ENCODE peak calls at places on chromosome 1, in eight cellular contexts. J is IMR-90, I is neuronal stem cell, P is fibroblast of lung, R is mesenchymal stem cell, W is HCT116, M is DND-41, O is neural progenitor cell. V is an unnamed sample.

GRCh38 chr1:231776006-231776707 is 149.6 kb downstream of the DISC1 start:
- DNase-seq in J (peak), W (no peak), I (no peak), R (peak), O (no peak), M (no peak), P (peak), V (peak)

GRCh38 chr1:11530731-11531311 is 51.9 kb downstream of the DISP3 start:
- DNase-seq in M (no peak), J (no peak), P (no peak), W (no peak), R (no peak), I (no peak), O (no peak), V (no peak)

GRCh38 chr1:112905420-112906154 is 50.4 kb downstream of the SLC16A1 start:
- DNase-seq in W (no peak), O (no peak), I (no peak), R (no peak), P (no peak), J (no peak), M (no peak), V (no peak)

GRCh38 chr1:113854234-113854633 is 17.3 kb downstream of the PTPN22 start:
- DNase-seq in I (no peak), W (no peak), R (no peak), P (no peak), O (no peak), M (no peak), J (no peak), V (no peak)

GRCh38 chr1:9413877-9414213 is 121.2 kb downstream of the SPSB1 start:
- DNase-seq in O (no peak), W (no peak), J (peak), R (peak), P (no peak), I (no peak), M (no peak), V (peak)

GRCh38 chr1:22738522-22738921 is 27.9 kb downstream of the EPHB2 start:
- DNase-seq in O (no peak), M (no peak), W (no peak), J (peak), R (peak), I (no peak), P (no peak), V (peak)

GRCh38 chr1:43766818-43767525 is 59.6 kb downstream of the ST3GAL3 start:
- DNase-seq in I (no peak), W (no peak), P (no peak), R (no peak), M (no peak), O (peak), J (peak), V (peak)

GRCh38 chr1:21478356-21478755 is 30.9 kb upstream of the ALPL start:
- DNase-seq in M (no peak), P (no peak), J (no peak), W (no peak), O (no peak), R (no peak), I (no peak), V (no peak)

GRCh38 chr1:170586321-170586855 is 54.4 kb downstream of the GORAB start:
- DNase-seq in J (no peak), W (no peak), O (peak), M (no peak), R (no peak), I (peak), P (peak), V (peak)

GRCh38 chr1:63810936-63811335 is 37.1 kb downstream of the ROR1 start:
- DNase-seq in O (no peak), W (no peak), M (no peak), I (no peak), P (no peak), R (no peak), J (no peak), V (no peak)

GRCh38 chr1:78388275-78388674 is 102.5 kb upstream of the PTGFR start:
- DNase-seq in I (no peak), R (no peak), P (no peak), W (no peak), M (no peak), O (no peak), J (no peak), V (peak)

GRCh38 chr1:235898126-235898525 is 31.4 kb upstream of the LYST start:
- DNase-seq in I (no peak), J (no peak), P (no peak), M (no peak), R (peak), W (no peak), O (no peak), V (peak)

GRCh38 chr1:42340093-42340492 is 5.1 kb upstream of the FOXJ3 start:
- DNase-seq in J (peak), P (no peak), M (no peak), R (peak), W (no peak), I (no peak), O (peak), V (no peak)

GRCh38 chr1:245791410-245792312 is 636.9 kb downstream of the KIF26B start:
- DNase-seq in I (no peak), O (no peak), W (no peak), P (no peak), J (no peak), M (no peak), R (peak), V (no peak)

GRCh38 chr1:67838180-67838912 is 5.1 kb upstream of the GNG12 start:
- DNase-seq in W (no peak), R (no peak), J (no peak), O (no peak), P (no peak), M (no peak), I (no peak), V (peak)
- H2AFZ ChIP-seq in W (no peak), R (no peak), J (no peak), O (peak), P (no peak), M (no peak), I (no peak), V (peak)

GRCh38 chr1:58596631-58597052 is 19.6 kb upstream of the TACSTD2 start:
- DNase-seq in R (no peak), J (no peak), W (no peak), M (no peak), I (no peak), P (no peak), O (no peak), V (peak)

GRCh38 chr1:58592521-58593134 is 15.6 kb upstream of the TACSTD2 start:
- DNase-seq in I (no peak), J (peak), O (no peak), P (peak), R (peak), M (no peak), W (no peak), V (peak)

GRCh38 chr1:58594556-58594955 is 17.5 kb upstream of the TACSTD2 start:
- DNase-seq in J (no peak), R (no peak), W (no peak), P (no peak), M (no peak), O (no peak), I (no peak), V (no peak)

GRCh38 chr1:58597076-58597475 is 20.0 kb upstream of the TACSTD2 start:
- DNase-seq in O (no peak), P (no peak), I (no peak), J (no peak), M (no peak), R (no peak), W (no peak), V (no peak)

GRCh38 chr1:58597991-58598390 is 20.9 kb upstream of the TACSTD2 start:
- DNase-seq in I (no peak), R (no peak), J (no peak), M (no peak), O (no peak), W (no peak), P (no peak), V (peak)
- H2AFZ ChIP-seq in I (no peak), R (no peak), J (no peak), M (no peak), O (peak), W (no peak), P (no peak), V (no peak)

DNA sequence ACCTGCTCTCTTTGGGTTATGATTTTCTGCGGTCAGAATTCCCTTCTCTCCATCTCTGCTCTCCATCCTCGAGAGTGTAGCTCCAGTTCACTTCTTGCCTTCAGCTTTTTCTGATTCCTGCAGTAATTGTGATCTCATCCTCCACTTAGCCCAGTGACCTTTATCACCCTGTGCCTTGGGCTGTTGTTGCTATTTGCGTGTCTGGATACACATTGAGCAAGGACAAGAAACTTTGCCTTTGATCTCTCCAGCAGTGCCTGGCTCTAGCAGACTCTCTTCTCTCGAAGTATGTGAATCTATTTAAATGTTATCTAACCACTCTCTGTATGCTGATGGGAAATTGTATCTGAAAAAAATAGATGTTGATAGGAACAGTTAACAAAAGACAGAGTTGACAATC is 76.4 kb upstream of the MARK1 start:
- DNase-seq in I (no peak), W (no peak), M (no peak), R (peak), P (no peak), O (no peak), J (no peak), V (no peak)
- H2AFZ ChIP-seq in I (no peak), W (no peak), M (no peak), R (no peak), P (no peak), O (no peak), J (no peak), V (no peak)

DNA sequence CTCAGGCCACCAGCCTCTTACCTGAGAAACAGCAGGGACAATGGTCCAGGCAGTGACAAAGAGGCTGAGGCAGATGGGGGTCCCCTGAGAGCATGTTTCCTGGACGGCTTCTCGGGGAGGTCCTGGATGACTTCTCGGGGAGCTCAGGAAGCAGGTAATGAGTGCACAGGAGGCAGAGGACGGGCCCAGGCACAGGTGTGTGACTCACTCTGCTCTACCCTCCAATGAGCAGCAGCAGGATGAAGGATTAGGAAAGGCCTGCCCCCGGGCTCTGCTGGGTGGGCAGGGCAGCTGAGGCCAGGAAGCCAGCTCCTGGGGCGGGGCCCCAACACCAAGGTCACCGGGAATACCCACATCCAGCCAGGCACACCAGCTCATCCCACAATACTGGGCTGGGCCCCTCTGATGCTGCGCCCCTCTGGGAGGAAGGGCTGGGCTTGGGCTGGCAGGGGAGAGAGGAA is 17.2 kb upstream of the PTAFR start:
- DNase-seq in M (no peak), R (no peak), I (no peak), O (no peak), J (no peak), W (no peak), P (no peak), V (no peak)
- H2AFZ ChIP-seq in M (no peak), R (no peak), I (no peak), O (no peak), J (no peak), W (no peak), P (no peak), V (no peak)

DNA sequence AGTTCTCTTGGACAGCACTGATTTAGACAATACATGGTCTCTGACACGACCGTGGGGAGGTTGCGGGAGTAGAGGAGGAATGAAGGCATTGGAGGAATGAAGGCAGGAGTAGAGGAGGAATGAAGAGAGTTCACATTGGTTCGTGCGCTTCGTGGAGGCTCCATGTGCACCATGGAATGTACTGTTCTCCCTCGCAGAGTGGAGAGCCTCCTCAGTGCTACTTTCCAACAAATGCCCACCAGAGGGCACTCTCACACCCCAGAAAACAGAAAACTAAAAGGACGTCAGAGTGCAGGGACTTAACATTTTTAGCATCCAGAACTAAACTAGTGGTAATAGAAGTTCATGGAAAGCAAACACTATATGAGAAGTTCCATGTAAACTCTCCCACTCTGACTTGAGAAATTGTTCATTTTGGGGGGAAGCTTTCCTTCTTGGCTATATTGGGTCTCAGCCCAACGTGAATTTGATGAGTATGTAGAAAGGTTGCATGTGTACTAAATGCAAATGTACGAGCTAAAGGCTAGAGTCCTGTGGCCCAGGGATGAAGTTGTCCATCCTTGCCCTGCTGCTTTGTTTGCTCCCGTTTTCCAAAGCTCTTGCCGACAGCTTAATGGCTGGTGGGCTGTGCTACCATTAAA is 211.6 kb downstream of the LMX1A start:
- DNase-seq in J (peak), R (peak), W (peak), M (peak), O (peak), I (peak), P (peak), V (peak)
- H2AFZ ChIP-seq in J (no peak), R (no peak), W (no peak), M (no peak), O (no peak), I (no peak), P (no peak), V (no peak)

GRCh38 chr1:200179781-200180160 is 152.3 kb downstream of the NR5A2 start:
- DNase-seq in M (no peak), R (peak), J (peak), O (no peak), I (no peak), P (no peak), W (no peak), V (no peak)
- H2AFZ ChIP-seq in M (no peak), R (peak), J (peak), O (no peak), I (no peak), P (peak), W (peak), V (peak)

GRCh38 chr1:75134939-75135828 is 996 bp downstream of the LHX8 start:
- DNase-seq in I (peak), O (peak), W (no peak), R (peak), J (peak), P (peak), M (no peak), V (no peak)

GRCh38 chr1:75135829-75136142 is 1.6 kb downstream of the LHX8 start:
- DNase-seq in I (peak), R (no peak), W (no peak), J (no peak), O (peak), P (peak), M (no peak), V (peak)

GRCh38 chr1:75133754-75134655 is at the start of gene LHX8:
- DNase-seq in J (no peak), I (peak), P (peak), O (peak), M (no peak), W (no peak), R (peak), V (no peak)

GRCh38 chr1:75136158-75136815 is 2.1 kb downstream of the LHX8 start:
- DNase-seq in W (no peak), J (no peak), R (peak), I (peak), P (no peak), O (peak), M (no peak), V (no peak)

DNA sequence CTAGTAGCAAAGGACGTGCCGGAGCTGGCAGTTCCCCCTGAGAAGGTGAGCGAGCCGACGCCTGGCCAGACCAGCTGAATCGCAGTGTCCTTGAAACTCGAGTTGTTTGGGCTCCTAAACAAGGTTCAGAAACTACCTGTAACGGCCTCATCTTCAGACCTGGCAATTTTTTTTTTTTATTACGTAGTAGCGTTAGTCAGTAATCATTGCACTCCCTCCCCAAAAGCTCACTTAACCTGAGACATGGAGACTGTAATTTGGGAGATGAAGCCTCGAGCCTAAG is 409 bp downstream of the LHX8 start:
- DNase-seq in I (no peak), J (no peak), M (no peak), O (no peak), R (no peak), P (no peak), W (no peak), V (no peak)
- H2AFZ ChIP-seq in I (peak), J (peak), M (no peak), O (peak), R (no peak), P (no peak), W (no peak), V (no peak)

GRCh38 chr1:64875606-64876005 is 90.7 kb downstream of the JAK1 start:
- DNase-seq in O (no peak), R (no peak), P (no peak), I (no peak), M (no peak), W (no peak), J (no peak), V (no peak)
- H2AFZ ChIP-seq in O (no peak), R (no peak), P (no peak), I (no peak), M (no peak), W (no peak), J (no peak), V (no peak)

GRCh38 chr1:53408755-53409129 is 50.5 kb upstream of the DMRTB1 start:
- DNase-seq in M (no peak), I (no peak), O (no peak), J (no peak), R (no peak), P (no peak), W (no peak), V (no peak)

GRCh38 chr1:53409695-53410094 is 49.5 kb upstream of the DMRTB1 start:
- DNase-seq in R (no peak), M (no peak), O (no peak), P (no peak), W (no peak), I (no peak), J (no peak), V (no peak)

GRCh38 chr1:53409233-53409632 is 50.0 kb upstream of the DMRTB1 start:
- DNase-seq in I (no peak), J (no peak), M (no peak), O (no peak), W (no peak), P (no peak), R (no peak), V (no peak)

GRCh38 chr1:53406551-53407235 is 52.5 kb upstream of the DMRTB1 start:
- DNase-seq in W (no peak), R (no peak), O (no peak), M (no peak), J (no peak), P (no peak), I (no peak), V (no peak)

GRCh38 chr1:53408013-53408754 is 51.0 kb upstream of the DMRTB1 start:
- DNase-seq in O (no peak), P (no peak), M (no peak), R (peak), J (peak), I (no peak), W (no peak), V (no peak)
- H2AFZ ChIP-seq in O (no peak), P (no peak), M (no peak), R (no peak), J (no peak), I (no peak), W (no peak), V (no peak)

DNA sequence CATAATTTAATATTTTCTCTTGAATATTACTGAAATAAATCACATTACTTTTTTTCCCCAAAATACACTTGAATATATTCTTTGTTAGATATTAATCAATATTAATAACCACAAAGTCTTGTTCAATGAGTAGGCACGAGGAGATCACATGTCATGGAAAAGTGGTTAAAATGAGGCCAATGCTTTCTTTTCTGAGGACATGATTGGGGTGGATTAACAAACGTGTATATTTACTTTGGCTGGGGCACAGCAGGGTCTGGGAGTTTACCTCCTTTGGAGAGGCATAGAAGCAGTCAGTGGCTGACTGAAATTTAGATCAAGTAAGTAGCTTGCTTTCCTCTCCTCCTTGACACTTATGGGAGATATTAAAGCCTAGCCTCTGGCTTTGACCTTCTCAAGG is 664.3 kb upstream of the B3GALT2 start:
- DNase-seq in R (peak), J (peak), W (no peak), I (no peak), P (peak), O (no peak), M (no peak), V (peak)
- H2AFZ ChIP-seq in R (no peak), J (no peak), W (no peak), I (no peak), P (no peak), O (peak), M (no peak), V (no peak)